ENCODE peak calls at places on chromosomes 6 and 20, in eight cellular contexts. O, M, L, A, J, D, I and C are unnamed samples.

GRCh38 chr20:64119301-64119680 is 11.9 kb upstream of the NPBWR2 start:
- DNase-seq in O (no peak), M (peak), L (no peak), A (no peak), J (no peak), D (no peak), I (no peak), C (no peak)

GRCh38 chr6:45586216-45587171 is 208.8 kb upstream of the SUPT3H start:
- DNase-seq in O (peak), M (peak), L (peak), A (no peak), J (peak), D (no peak), I (no peak), C (peak)

GRCh38 chr6:33812669-33813068 is 8.9 kb upstream of the MLN start:
- DNase-seq in O (peak), M (no peak), L (no peak), A (no peak), J (no peak), D (no peak), I (peak), C (peak)

GRCh38 chr20:22719250-22719649 is 134.9 kb upstream of the FOXA2 start:
- DNase-seq in O (no peak), M (no peak), L (no peak), A (no peak), J (no peak), D (no peak), I (no peak), C (no peak)

GRCh38 chr6:142805042-142805441 is 139.9 kb downstream of the HIVEP2 start:
- DNase-seq in O (no peak), M (no peak), L (no peak), A (no peak), J (no peak), D (peak), I (no peak), C (no peak)

GRCh38 chr6:1082040-1082935 is 229.6 kb upstream of the FOXQ1 start:
- DNase-seq in O (no peak), M (no peak), L (no peak), A (no peak), J (no peak), D (no peak), I (no peak), C (peak)

GRCh38 chr20:32378461-32378860 is 20.3 kb downstream of the ASXL1 start:
- DNase-seq in O (no peak), M (no peak), L (no peak), A (no peak), J (no peak), D (no peak), I (no peak), C (no peak)

GRCh38 chr6:111972714-111973678 is 80.9 kb upstream of the CCN6 start:
- DNase-seq in O (no peak), M (peak), L (peak), A (no peak), J (no peak), D (no peak), I (no peak), C (peak)

GRCh38 chr6:154767419-154767818 is 34.2 kb downstream of the SCAF8 start:
- DNase-seq in O (no peak), M (no peak), L (no peak), A (no peak), J (no peak), D (no peak), I (no peak), C (no peak)

GRCh38 chr6:74505391-74505790 is 700.5 kb downstream of the COL12A1 start:
- DNase-seq in O (no peak), M (no peak), L (no peak), A (no peak), J (no peak), D (no peak), I (no peak), C (no peak)

GRCh38 chr6:96212076-96212475 is 196.3 kb downstream of the FUT9 start:
- DNase-seq in O (no peak), M (no peak), L (no peak), A (no peak), J (no peak), D (no peak), I (no peak), C (no peak)

GRCh38 chr6:123520208-123520607 is 116.5 kb downstream of the TRDN start:
- DNase-seq in O (no peak), M (no peak), L (no peak), A (no peak), J (no peak), D (no peak), I (no peak), C (no peak)

GRCh38 chr20:4763776-4764525 is 42.2 kb downstream of the PRND start:
- DNase-seq in O (no peak), M (no peak), L (no peak), A (no peak), J (no peak), D (no peak), I (no peak), C (peak)

GRCh38 chr6:163347021-163347446 is 67.5 kb upstream of the QKI start:
- DNase-seq in O (no peak), M (no peak), L (no peak), A (no peak), J (no peak), D (no peak), I (no peak), C (peak)

GRCh38 chr6:3259491-3259958 is 778 bp downstream of the PSMG4 start:
- DNase-seq in O (peak), M (peak), L (peak), A (no peak), J (no peak), D (no peak), I (no peak), C (peak)

GRCh38 chr6:5208491-5208890 is 52.3 kb downstream of the LYRM4 start:
- DNase-seq in O (no peak), M (no peak), L (no peak), A (no peak), J (no peak), D (no peak), I (no peak), C (no peak)

GRCh38 chr6:1767481-1768246 is 157.9 kb downstream of the FOXC1 start:
- DNase-seq in O (no peak), M (no peak), L (no peak), A (no peak), J (no peak), D (no peak), I (no peak), C (peak)

GRCh38 chr20:63736893-63737689 is 627 bp downstream of the LIME1 start:
- DNase-seq in O (peak), M (peak), L (peak), A (no peak), J (peak), D (no peak), I (peak), C (no peak)

GRCh38 chr6:18792832-18793231 is 405.7 kb downstream of the RNF144B start:
- DNase-seq in O (no peak), M (no peak), L (no peak), A (no peak), J (no peak), D (no peak), I (no peak), C (no peak)

GRCh38 chr20:64051033-64051452 is 1.6 kb upstream of the SOX18 start:
- DNase-seq in O (no peak), M (no peak), L (no peak), A (no peak), J (no peak), D (no peak), I (no peak), C (no peak)

GRCh38 chr6:16179970-16180431 is 51.1 kb downstream of the MYLIP start:
- DNase-seq in O (no peak), M (peak), L (peak), A (no peak), J (no peak), D (no peak), I (no peak), C (no peak)

GRCh38 chr6:42045538-42046460 is 4.5 kb upstream of the TAF8 start:
- DNase-seq in O (peak), M (peak), L (peak), A (no peak), J (peak), D (peak), I (peak), C (peak)

GRCh38 chr20:19889011-19889953 is 127.9 kb upstream of the NAA20 start:
- DNase-seq in O (no peak), M (no peak), L (no peak), A (peak), J (no peak), D (no peak), I (no peak), C (no peak)

GRCh38 chr6:54194067-54194466 is 82.8 kb downstream of the MLIP start:
- DNase-seq in O (no peak), M (no peak), L (no peak), A (no peak), J (no peak), D (no peak), I (no peak), C (peak)

GRCh38 chr6:34125939-34126338 is 19.9 kb downstream of the GRM4 start:
- DNase-seq in O (no peak), M (no peak), L (no peak), A (no peak), J (no peak), D (no peak), I (no peak), C (no peak)

GRCh38 chr20:14773486-14773885 is 436.1 kb upstream of the FLRT3 start:
- DNase-seq in O (no peak), M (no peak), L (no peak), A (no peak), J (no peak), D (no peak), I (no peak), C (peak)

GRCh38 chr6:12804967-12805645 is 88.5 kb downstream of the PHACTR1 start:
- DNase-seq in O (no peak), M (no peak), L (no peak), A (no peak), J (no peak), D (no peak), I (no peak), C (peak)

GRCh38 chr20:13105864-13106457 is 97.2 kb downstream of the SPTLC3 start:
- DNase-seq in O (no peak), M (no peak), L (no peak), A (peak), J (no peak), D (peak), I (peak), C (peak)

GRCh38 chr6:154605207-154605877 is 94.9 kb upstream of the CNKSR3 start:
- DNase-seq in O (no peak), M (no peak), L (no peak), A (no peak), J (no peak), D (no peak), I (peak), C (no peak)

GRCh38 chr6:17200395-17200794 is 80.8 kb upstream of the RBM24 start:
- DNase-seq in O (no peak), M (no peak), L (no peak), A (no peak), J (no peak), D (no peak), I (no peak), C (no peak)

GRCh38 chr20:56111951-56112730 is 106.8 kb upstream of the CBLN4 start:
- DNase-seq in O (no peak), M (no peak), L (no peak), A (no peak), J (no peak), D (no peak), I (no peak), C (no peak)

GRCh38 chr6:54274383-54274782 is 33.9 kb upstream of the TINAG start:
- DNase-seq in O (no peak), M (no peak), L (no peak), A (no peak), J (no peak), D (no peak), I (no peak), C (no peak)

GRCh38 chr20:17969884-17970409 is 1.1 kb downstream of the MGME1 start:
- DNase-seq in O (no peak), M (no peak), L (peak), A (no peak), J (no peak), D (peak), I (peak), C (no peak)

GRCh38 chr6:42352856-42353564 is 98.7 kb downstream of the TRERF1 start:
- DNase-seq in O (no peak), M (no peak), L (no peak), A (no peak), J (no peak), D (no peak), I (no peak), C (peak)

GRCh38 chr6:108755257-108756240 is 92.7 kb upstream of the ARMC2 start:
- DNase-seq in O (no peak), M (no peak), L (no peak), A (no peak), J (no peak), D (no peak), I (no peak), C (peak)

GRCh38 chr6:27786048-27786447 is 126.1 kb downstream of the OR2B2 start:
- DNase-seq in O (no peak), M (no peak), L (no peak), A (no peak), J (no peak), D (no peak), I (no peak), C (no peak)

GRCh38 chr6:38195113-38195635 is 375.6 kb downstream of the ZFAND3 start:
- DNase-seq in O (no peak), M (no peak), L (no peak), A (no peak), J (no peak), D (no peak), I (no peak), C (no peak)